ENCODE peak calls at places on chromosomes 11 and 22, in seven cellular contexts. One of them, this sample, is unnamed.

GRCh38 chr11:32053151-32053550 is 37.7 kb upstream of the RCN1 start:
- DNase-seq in T follicular helper cell: no peak
- DNase-seq in activated T-cell treated with anti-CD3 and anti-CD28 coated beads, Interleukin-2, amount 50 U/mL, for 24 hours: no peak
- DNase-seq in fibroblast of the aortic adventitia: peak; percentile 35
- DNase-seq in stimulated activated naive B cell treated with anti-CD40 and anti-IgM and Interleukin-4, amounts not matched to agents 10 μg/mL and 1 μg/mL and 100 μg/mL, for 72 hours: no peak
- DNase-seq in endothelial cell: no peak
- DNase-seq in activated gamma-delta T cell: no peak
- DNase-seq in this sample: no peak

GRCh38 chr22:31943206-31943975 is 944 bp upstream of the YWHAH start:
- DNase-seq in T follicular helper cell: no peak
- DNase-seq in stimulated activated naive B cell treated with anti-CD40 and anti-IgM and Interleukin-4, amounts not matched to agents 10 μg/mL and 1 μg/mL and 100 μg/mL, for 72 hours: no peak
- DNase-seq in endothelial cell: no peak
- DNase-seq in activated T-cell treated with anti-CD3 and anti-CD28 coated beads, Interleukin-2, amount 50 U/mL, for 24 hours: no peak
- DNase-seq in fibroblast of the aortic adventitia: no peak
- DNase-seq in activated gamma-delta T cell: no peak
- DNase-seq in this sample: no peak

GRCh38 chr11:106161775-106162174 is 84.3 kb downstream of the AASDHPPT start:
- DNase-seq in T follicular helper cell: no peak
- DNase-seq in activated T-cell treated with anti-CD3 and anti-CD28 coated beads, Interleukin-2, amount 50 U/mL, for 24 hours: no peak
- DNase-seq in fibroblast of the aortic adventitia: no peak
- DNase-seq in stimulated activated naive B cell treated with anti-CD40 and anti-IgM and Interleukin-4, amounts not matched to agents 10 μg/mL and 1 μg/mL and 100 μg/mL, for 72 hours: no peak
- DNase-seq in activated gamma-delta T cell: no peak
- DNase-seq in endothelial cell: no peak
- DNase-seq in this sample: no peak

GRCh38 chr11:73295996-73296318 is 12.1 kb upstream of the ARHGEF17 start:
- DNase-seq in fibroblast of the aortic adventitia: no peak
- DNase-seq in activated T-cell treated with anti-CD3 and anti-CD28 coated beads, Interleukin-2, amount 50 U/mL, for 24 hours: no peak
- DNase-seq in endothelial cell: no peak
- DNase-seq in T follicular helper cell: no peak
- DNase-seq in activated gamma-delta T cell: no peak
- DNase-seq in stimulated activated naive B cell treated with anti-CD40 and anti-IgM and Interleukin-4, amounts not matched to agents 10 μg/mL and 1 μg/mL and 100 μg/mL, for 72 hours: no peak
- DNase-seq in this sample: no peak

GRCh38 chr22:33274214-33274828 is 216.1 kb upstream of the SYN3 start:
- DNase-seq in T follicular helper cell: no peak
- DNase-seq in stimulated activated naive B cell treated with anti-CD40 and anti-IgM and Interleukin-4, amounts not matched to agents 10 μg/mL and 1 μg/mL and 100 μg/mL, for 72 hours: peak; percentile 15
- DNase-seq in endothelial cell: peak; percentile 67
- DNase-seq in activated gamma-delta T cell: no peak
- DNase-seq in fibroblast of the aortic adventitia: peak; percentile 12
- DNase-seq in activated T-cell treated with anti-CD3 and anti-CD28 coated beads, Interleukin-2, amount 50 U/mL, for 24 hours: no peak
- DNase-seq in this sample: no peak

GRCh38 chr11:11034476-11034875 is 176.6 kb upstream of the ZBED5 start:
- DNase-seq in fibroblast of the aortic adventitia: no peak
- DNase-seq in endothelial cell: no peak
- DNase-seq in activated T-cell treated with anti-CD3 and anti-CD28 coated beads, Interleukin-2, amount 50 U/mL, for 24 hours: no peak
- DNase-seq in activated gamma-delta T cell: no peak
- DNase-seq in stimulated activated naive B cell treated with anti-CD40 and anti-IgM and Interleukin-4, amounts not matched to agents 10 μg/mL and 1 μg/mL and 100 μg/mL, for 72 hours: no peak
- DNase-seq in T follicular helper cell: no peak
- DNase-seq in this sample: no peak

GRCh38 chr22:38032681-38033521 is 24.3 kb upstream of the PICK1 start:
- DNase-seq in endothelial cell: no peak
- DNase-seq in activated T-cell treated with anti-CD3 and anti-CD28 coated beads, Interleukin-2, amount 50 U/mL, for 24 hours: no peak
- DNase-seq in activated gamma-delta T cell: no peak
- DNase-seq in T follicular helper cell: no peak
- DNase-seq in fibroblast of the aortic adventitia: peak; percentile 66
- DNase-seq in stimulated activated naive B cell treated with anti-CD40 and anti-IgM and Interleukin-4, amounts not matched to agents 10 μg/mL and 1 μg/mL and 100 μg/mL, for 72 hours: no peak
- DNase-seq in this sample: no peak

GRCh38 chr11:130571947-130572584 is 123.6 kb downstream of the ADAMTS15 start:
- DNase-seq in fibroblast of the aortic adventitia: no peak
- DNase-seq in activated T-cell treated with anti-CD3 and anti-CD28 coated beads, Interleukin-2, amount 50 U/mL, for 24 hours: no peak
- DNase-seq in activated gamma-delta T cell: no peak
- DNase-seq in endothelial cell: no peak
- DNase-seq in stimulated activated naive B cell treated with anti-CD40 and anti-IgM and Interleukin-4, amounts not matched to agents 10 μg/mL and 1 μg/mL and 100 μg/mL, for 72 hours: no peak
- DNase-seq in T follicular helper cell: no peak
- DNase-seq in this sample: no peak

GRCh38 chr11:93192163-93192562 is 5.6 kb downstream of the SLC36A4 start:
- DNase-seq in fibroblast of the aortic adventitia: no peak
- DNase-seq in activated T-cell treated with anti-CD3 and anti-CD28 coated beads, Interleukin-2, amount 50 U/mL, for 24 hours: no peak
- DNase-seq in endothelial cell: peak; percentile 43
- DNase-seq in T follicular helper cell: no peak
- DNase-seq in stimulated activated naive B cell treated with anti-CD40 and anti-IgM and Interleukin-4, amounts not matched to agents 10 μg/mL and 1 μg/mL and 100 μg/mL, for 72 hours: no peak
- DNase-seq in activated gamma-delta T cell: no peak
- DNase-seq in this sample: peak; percentile 36

GRCh38 chr11:44484211-44484610 is 81.3 kb upstream of the CD82 start:
- DNase-seq in activated T-cell treated with anti-CD3 and anti-CD28 coated beads, Interleukin-2, amount 50 U/mL, for 24 hours: no peak
- DNase-seq in fibroblast of the aortic adventitia: peak; percentile 7
- DNase-seq in T follicular helper cell: no peak
- DNase-seq in endothelial cell: peak; percentile 49
- DNase-seq in activated gamma-delta T cell: no peak
- DNase-seq in stimulated activated naive B cell treated with anti-CD40 and anti-IgM and Interleukin-4, amounts not matched to agents 10 μg/mL and 1 μg/mL and 100 μg/mL, for 72 hours: no peak
- DNase-seq in this sample: no peak

GRCh38 chr11:76185931-76186401 is 20.3 kb downstream of the WNT11 start:
- DNase-seq in fibroblast of the aortic adventitia: peak; percentile 38
- DNase-seq in T follicular helper cell: no peak
- DNase-seq in stimulated activated naive B cell treated with anti-CD40 and anti-IgM and Interleukin-4, amounts not matched to agents 10 μg/mL and 1 μg/mL and 100 μg/mL, for 72 hours: no peak
- DNase-seq in endothelial cell: no peak
- DNase-seq in activated T-cell treated with anti-CD3 and anti-CD28 coated beads, Interleukin-2, amount 50 U/mL, for 24 hours: no peak
- DNase-seq in activated gamma-delta T cell: no peak
- DNase-seq in this sample: no peak

GRCh38 chr11:64482588-64482987 is 108.4 kb upstream of the SLC22A12 start:
- DNase-seq in T follicular helper cell: no peak
- DNase-seq in activated gamma-delta T cell: no peak
- DNase-seq in stimulated activated naive B cell treated with anti-CD40 and anti-IgM and Interleukin-4, amounts not matched to agents 10 μg/mL and 1 μg/mL and 100 μg/mL, for 72 hours: no peak
- DNase-seq in activated T-cell treated with anti-CD3 and anti-CD28 coated beads, Interleukin-2, amount 50 U/mL, for 24 hours: no peak
- DNase-seq in endothelial cell: no peak
- DNase-seq in fibroblast of the aortic adventitia: no peak
- DNase-seq in this sample: no peak

GRCh38 chr22:48182036-48182435 is 1419.6 kb downstream of the TBC1D22A start:
- DNase-seq in endothelial cell: no peak
- DNase-seq in activated gamma-delta T cell: no peak
- DNase-seq in fibroblast of the aortic adventitia: no peak
- DNase-seq in activated T-cell treated with anti-CD3 and anti-CD28 coated beads, Interleukin-2, amount 50 U/mL, for 24 hours: no peak
- DNase-seq in stimulated activated naive B cell treated with anti-CD40 and anti-IgM and Interleukin-4, amounts not matched to agents 10 μg/mL and 1 μg/mL and 100 μg/mL, for 72 hours: no peak
- DNase-seq in T follicular helper cell: no peak
- DNase-seq in this sample: no peak

GRCh38 chr11:2662024-2662312 is 37.8 kb downstream of the KCNQ1OT1 start:
- DNase-seq in stimulated activated naive B cell treated with anti-CD40 and anti-IgM and Interleukin-4, amounts not matched to agents 10 μg/mL and 1 μg/mL and 100 μg/mL, for 72 hours: no peak
- DNase-seq in activated T-cell treated with anti-CD3 and anti-CD28 coated beads, Interleukin-2, amount 50 U/mL, for 24 hours: no peak
- DNase-seq in fibroblast of the aortic adventitia: no peak
- DNase-seq in activated gamma-delta T cell: no peak
- DNase-seq in endothelial cell: no peak
- DNase-seq in T follicular helper cell: no peak
- DNase-seq in this sample: no peak

GRCh38 chr11:47375020-47375419 is 3.3 kb downstream of the SPI1 start:
- DNase-seq in stimulated activated naive B cell treated with anti-CD40 and anti-IgM and Interleukin-4, amounts not matched to agents 10 μg/mL and 1 μg/mL and 100 μg/mL, for 72 hours: no peak
- DNase-seq in endothelial cell: no peak
- DNase-seq in activated gamma-delta T cell: no peak
- DNase-seq in activated T-cell treated with anti-CD3 and anti-CD28 coated beads, Interleukin-2, amount 50 U/mL, for 24 hours: no peak
- DNase-seq in T follicular helper cell: no peak
- DNase-seq in fibroblast of the aortic adventitia: no peak
- DNase-seq in this sample: no peak

GRCh38 chr22:44448271-44448780 is 49.7 kb downstream of the RTL6 start:
- DNase-seq in fibroblast of the aortic adventitia: peak; percentile 96
- DNase-seq in activated gamma-delta T cell: no peak
- DNase-seq in endothelial cell: no peak
- DNase-seq in T follicular helper cell: no peak
- DNase-seq in stimulated activated naive B cell treated with anti-CD40 and anti-IgM and Interleukin-4, amounts not matched to agents 10 μg/mL and 1 μg/mL and 100 μg/mL, for 72 hours: no peak
- DNase-seq in activated T-cell treated with anti-CD3 and anti-CD28 coated beads, Interleukin-2, amount 50 U/mL, for 24 hours: peak; percentile 16
- DNase-seq in this sample: no peak

GRCh38 chr11:89175796-89176195 is 1.9 kb upstream of the TYR start:
- DNase-seq in stimulated activated naive B cell treated with anti-CD40 and anti-IgM and Interleukin-4, amounts not matched to agents 10 μg/mL and 1 μg/mL and 100 μg/mL, for 72 hours: no peak
- DNase-seq in activated gamma-delta T cell: no peak
- DNase-seq in T follicular helper cell: no peak
- DNase-seq in fibroblast of the aortic adventitia: peak; percentile 3
- DNase-seq in activated T-cell treated with anti-CD3 and anti-CD28 coated beads, Interleukin-2, amount 50 U/mL, for 24 hours: no peak
- DNase-seq in endothelial cell: no peak
- DNase-seq in this sample: no peak